ENCODE peak calls at places on chromosomes 13 and 19, in five cellular contexts. One of them, this sample, is unnamed.

GRCh38 chr13:37326319-37326718 is 220.9 kb upstream of the CSNK1A1L start:
- DNase-seq in activated CD4-positive, alpha-beta T cell treated with anti-CD3 and anti-CD28 coated beads, Interleukin-2, amount 50 U/mL, for 1 hour: no peak
- DNase-seq in non-pigmented ciliary epithelial cell: no peak
- DNase-seq in left colon: no peak
- DNase-seq in AG08396: no peak
- DNase-seq in this sample: no peak

GRCh38 chr13:30314069-30314468 is 6.7 kb upstream of the KATNAL1 start:
- DNase-seq in activated CD4-positive, alpha-beta T cell treated with anti-CD3 and anti-CD28 coated beads, Interleukin-2, amount 50 U/mL, for 1 hour: no peak
- DNase-seq in non-pigmented ciliary epithelial cell: no peak
- DNase-seq in left colon: no peak
- DNase-seq in AG08396: no peak
- DNase-seq in this sample: no peak

GRCh38 chr13:104750377-104750776 is 1684.2 kb upstream of the SLC10A2 start:
- DNase-seq in activated CD4-positive, alpha-beta T cell treated with anti-CD3 and anti-CD28 coated beads, Interleukin-2, amount 50 U/mL, for 1 hour: no peak
- DNase-seq in non-pigmented ciliary epithelial cell: no peak
- DNase-seq in left colon: no peak
- DNase-seq in AG08396: no peak
- DNase-seq in this sample: no peak

GRCh38 chr13:111907341-111907880 is 159.5 kb upstream of the SOX1 start:
- DNase-seq in activated CD4-positive, alpha-beta T cell treated with anti-CD3 and anti-CD28 coated beads, Interleukin-2, amount 50 U/mL, for 1 hour: no peak
- DNase-seq in non-pigmented ciliary epithelial cell: no peak
- DNase-seq in left colon: no peak
- DNase-seq in AG08396: no peak
- DNase-seq in this sample: no peak

GRCh38 chr13:79806821-79807220 is 325.9 kb downstream of the NDFIP2 start:
- DNase-seq in activated CD4-positive, alpha-beta T cell treated with anti-CD3 and anti-CD28 coated beads, Interleukin-2, amount 50 U/mL, for 1 hour: no peak
- DNase-seq in non-pigmented ciliary epithelial cell: no peak
- DNase-seq in left colon: no peak
- DNase-seq in AG08396: no peak
- DNase-seq in this sample: no peak

GRCh38 chr13:109874444-109874920 is 88.1 kb upstream of the IRS2 start:
- DNase-seq in activated CD4-positive, alpha-beta T cell treated with anti-CD3 and anti-CD28 coated beads, Interleukin-2, amount 50 U/mL, for 1 hour: no peak
- DNase-seq in non-pigmented ciliary epithelial cell: no peak
- DNase-seq in left colon: no peak
- DNase-seq in AG08396: no peak
- DNase-seq in this sample: no peak

GRCh38 chr13:50400930-50401553 is 385.8 kb downstream of the KCNRG start:
- DNase-seq in activated CD4-positive, alpha-beta T cell treated with anti-CD3 and anti-CD28 coated beads, Interleukin-2, amount 50 U/mL, for 1 hour: no peak
- DNase-seq in non-pigmented ciliary epithelial cell: peak
- DNase-seq in left colon: no peak
- DNase-seq in AG08396: peak
- DNase-seq in this sample: no peak

GRCh38 chr13:110680852-110681251 is 25.1 kb downstream of the CARS2 start:
- DNase-seq in activated CD4-positive, alpha-beta T cell treated with anti-CD3 and anti-CD28 coated beads, Interleukin-2, amount 50 U/mL, for 1 hour: peak
- DNase-seq in non-pigmented ciliary epithelial cell: no peak
- DNase-seq in left colon: no peak
- DNase-seq in AG08396: peak
- DNase-seq in this sample: peak

GRCh38 chr19:47157455-47158321 is 27.1 kb downstream of the SAE1 start:
- DNase-seq in activated CD4-positive, alpha-beta T cell treated with anti-CD3 and anti-CD28 coated beads, Interleukin-2, amount 50 U/mL, for 1 hour: peak
- DNase-seq in non-pigmented ciliary epithelial cell: peak
- DNase-seq in left colon: peak
- DNase-seq in AG08396: peak
- DNase-seq in this sample: peak

GRCh38 chr13:73837147-73837546 is 297.1 kb downstream of the KLF12 start:
- DNase-seq in activated CD4-positive, alpha-beta T cell treated with anti-CD3 and anti-CD28 coated beads, Interleukin-2, amount 50 U/mL, for 1 hour: no peak
- DNase-seq in non-pigmented ciliary epithelial cell: no peak
- DNase-seq in left colon: no peak
- DNase-seq in AG08396: no peak
- DNase-seq in this sample: no peak

GRCh38 chr19:49157445-49158224 is at the start of gene TRPM4:
- DNase-seq in activated CD4-positive, alpha-beta T cell treated with anti-CD3 and anti-CD28 coated beads, Interleukin-2, amount 50 U/mL, for 1 hour: peak
- DNase-seq in non-pigmented ciliary epithelial cell: no peak
- DNase-seq in left colon: peak
- DNase-seq in AG08396: peak
- DNase-seq in this sample: peak

GRCh38 chr19:44050740-44051653 is 839 bp upstream of the ZNF223 start:
- DNase-seq in activated CD4-positive, alpha-beta T cell treated with anti-CD3 and anti-CD28 coated beads, Interleukin-2, amount 50 U/mL, for 1 hour: peak
- DNase-seq in non-pigmented ciliary epithelial cell: no peak
- DNase-seq in left colon: peak
- DNase-seq in AG08396: no peak
- DNase-seq in this sample: peak

GRCh38 chr13:66780814-66781213 is 449.3 kb downstream of the PCDH9 start:
- DNase-seq in activated CD4-positive, alpha-beta T cell treated with anti-CD3 and anti-CD28 coated beads, Interleukin-2, amount 50 U/mL, for 1 hour: no peak
- DNase-seq in non-pigmented ciliary epithelial cell: peak
- DNase-seq in left colon: no peak
- DNase-seq in AG08396: no peak
- DNase-seq in this sample: no peak

GRCh38 chr13:42720116-42720857 is 61.1 kb upstream of the FAM216B start:
- DNase-seq in activated CD4-positive, alpha-beta T cell treated with anti-CD3 and anti-CD28 coated beads, Interleukin-2, amount 50 U/mL, for 1 hour: no peak
- DNase-seq in non-pigmented ciliary epithelial cell: peak
- DNase-seq in left colon: peak
- DNase-seq in AG08396: peak
- DNase-seq in this sample: peak

GRCh38 chr13:34361528-34361927 is 543.6 kb downstream of the RFC3 start:
- DNase-seq in activated CD4-positive, alpha-beta T cell treated with anti-CD3 and anti-CD28 coated beads, Interleukin-2, amount 50 U/mL, for 1 hour: no peak
- DNase-seq in non-pigmented ciliary epithelial cell: no peak
- DNase-seq in left colon: no peak
- DNase-seq in AG08396: no peak
- DNase-seq in this sample: no peak

GRCh38 chr13:73672492-73672891 is 461.7 kb downstream of the KLF12 start:
- DNase-seq in activated CD4-positive, alpha-beta T cell treated with anti-CD3 and anti-CD28 coated beads, Interleukin-2, amount 50 U/mL, for 1 hour: no peak
- DNase-seq in non-pigmented ciliary epithelial cell: no peak
- DNase-seq in left colon: no peak
- DNase-seq in AG08396: no peak
- DNase-seq in this sample: peak

GRCh38 chr13:31008400-31009115 is 76.1 kb downstream of the TEX26 start:
- DNase-seq in activated CD4-positive, alpha-beta T cell treated with anti-CD3 and anti-CD28 coated beads, Interleukin-2, amount 50 U/mL, for 1 hour: no peak
- DNase-seq in non-pigmented ciliary epithelial cell: no peak
- DNase-seq in left colon: no peak
- DNase-seq in AG08396: no peak
- DNase-seq in this sample: no peak

GRCh38 chr19:55014714-55015113 is 23.4 kb downstream of the GP6 start:
- DNase-seq in activated CD4-positive, alpha-beta T cell treated with anti-CD3 and anti-CD28 coated beads, Interleukin-2, amount 50 U/mL, for 1 hour: no peak
- DNase-seq in non-pigmented ciliary epithelial cell: no peak
- DNase-seq in left colon: no peak
- DNase-seq in AG08396: no peak
- DNase-seq in this sample: no peak

GRCh38 chr19:51082641-51083040 is at the start of gene KLK14:
- DNase-seq in activated CD4-positive, alpha-beta T cell treated with anti-CD3 and anti-CD28 coated beads, Interleukin-2, amount 50 U/mL, for 1 hour: no peak
- DNase-seq in non-pigmented ciliary epithelial cell: no peak
- DNase-seq in left colon: no peak
- DNase-seq in AG08396: no peak
- DNase-seq in this sample: no peak

GRCh38 chr13:41222259-41222852 is 28.0 kb upstream of the KBTBD7 start:
- DNase-seq in activated CD4-positive, alpha-beta T cell treated with anti-CD3 and anti-CD28 coated beads, Interleukin-2, amount 50 U/mL, for 1 hour: peak
- DNase-seq in non-pigmented ciliary epithelial cell: no peak
- DNase-seq in left colon: peak
- DNase-seq in AG08396: peak
- DNase-seq in this sample: peak

GRCh38 chr19:4977299-4978174 is 8.6 kb downstream of the KDM4B start:
- DNase-seq in activated CD4-positive, alpha-beta T cell treated with anti-CD3 and anti-CD28 coated beads, Interleukin-2, amount 50 U/mL, for 1 hour: no peak
- DNase-seq in non-pigmented ciliary epithelial cell: peak
- DNase-seq in left colon: no peak
- DNase-seq in AG08396: peak
- DNase-seq in this sample: no peak

GRCh38 chr19:34502582-34503545 is 21.3 kb downstream of the WTIP start:
- DNase-seq in activated CD4-positive, alpha-beta T cell treated with anti-CD3 and anti-CD28 coated beads, Interleukin-2, amount 50 U/mL, for 1 hour: no peak
- DNase-seq in non-pigmented ciliary epithelial cell: no peak
- DNase-seq in left colon: no peak
- DNase-seq in AG08396: peak
- DNase-seq in this sample: no peak

GRCh38 chr19:3075605-3076431 is 13.5 kb upstream of the TLE5 start:
- DNase-seq in activated CD4-positive, alpha-beta T cell treated with anti-CD3 and anti-CD28 coated beads, Interleukin-2, amount 50 U/mL, for 1 hour: peak
- DNase-seq in non-pigmented ciliary epithelial cell: no peak
- DNase-seq in left colon: peak
- DNase-seq in AG08396: peak
- DNase-seq in this sample: peak

GRCh38 chr19:36265064-36265463 is 50.2 kb downstream of the ZNF146 start:
- DNase-seq in activated CD4-positive, alpha-beta T cell treated with anti-CD3 and anti-CD28 coated beads, Interleukin-2, amount 50 U/mL, for 1 hour: no peak
- DNase-seq in non-pigmented ciliary epithelial cell: no peak
- DNase-seq in left colon: no peak
- DNase-seq in AG08396: no peak
- DNase-seq in this sample: no peak

GRCh38 chr19:18759435-18760426 is 31.4 kb downstream of the COMP start:
- DNase-seq in activated CD4-positive, alpha-beta T cell treated with anti-CD3 and anti-CD28 coated beads, Interleukin-2, amount 50 U/mL, for 1 hour: no peak
- DNase-seq in non-pigmented ciliary epithelial cell: no peak
- DNase-seq in left colon: no peak
- DNase-seq in AG08396: no peak
- DNase-seq in this sample: no peak

GRCh38 chr13:29883941-29884518 is 33.6 kb upstream of the UBL3 start:
- DNase-seq in activated CD4-positive, alpha-beta T cell treated with anti-CD3 and anti-CD28 coated beads, Interleukin-2, amount 50 U/mL, for 1 hour: no peak
- DNase-seq in non-pigmented ciliary epithelial cell: no peak
- DNase-seq in left colon: no peak
- DNase-seq in AG08396: peak
- DNase-seq in this sample: no peak

GRCh38 chr13:26048745-26049144 is 3.1 kb downstream of the SHISA2 start:
- DNase-seq in activated CD4-positive, alpha-beta T cell treated with anti-CD3 and anti-CD28 coated beads, Interleukin-2, amount 50 U/mL, for 1 hour: no peak
- DNase-seq in non-pigmented ciliary epithelial cell: no peak
- DNase-seq in left colon: no peak
- DNase-seq in AG08396: no peak
- DNase-seq in this sample: no peak

GRCh38 chr19:14033946-14034345 is 2.4 kb downstream of the IL27RA start:
- DNase-seq in activated CD4-positive, alpha-beta T cell treated with anti-CD3 and anti-CD28 coated beads, Interleukin-2, amount 50 U/mL, for 1 hour: no peak
- DNase-seq in non-pigmented ciliary epithelial cell: no peak
- DNase-seq in left colon: no peak
- DNase-seq in AG08396: no peak
- DNase-seq in this sample: no peak

GRCh38 chr13:93715866-93716265 is 489.3 kb downstream of the GPC6 start:
- DNase-seq in activated CD4-positive, alpha-beta T cell treated with anti-CD3 and anti-CD28 coated beads, Interleukin-2, amount 50 U/mL, for 1 hour: no peak
- DNase-seq in non-pigmented ciliary epithelial cell: no peak
- DNase-seq in left colon: no peak
- DNase-seq in AG08396: no peak
- DNase-seq in this sample: no peak

This sample was measured in small intestine.